ENCODE peak calls at places on chromosomes 12 and 14, in seven cellular contexts. I, B, Z, S, U, M and X are unnamed samples.

GRCh38 chr14:32939254-32940065 is 781 bp downstream of the NPAS3 start:
- DNase-seq in I (no peak), Z (peak; percentile 63), U (peak; percentile 66), B (peak; percentile 39), S (peak; percentile 87), M (no peak), X (peak; percentile 89)

GRCh38 chr14:93759781-93760307 is 28.4 kb downstream of the PRIMA1 start:
- DNase-seq in Z (no peak), S (no peak), B (peak; percentile 58), I (no peak), M (peak; percentile 67), U (no peak), X (no peak)

GRCh38 chr12:92270501-92270900 is 124.9 kb upstream of the BTG1 start:
- DNase-seq in S (no peak), U (no peak), Z (no peak), M (no peak), I (no peak), B (no peak), X (no peak)

GRCh38 chr12:75790219-75790618 is 241.4 kb downstream of the PHLDA1 start:
- DNase-seq in M (no peak), B (no peak), S (no peak), I (peak; percentile 88), U (no peak), Z (peak; percentile 35), X (no peak)

GRCh38 chr12:124968656-124969055 is 20.3 kb downstream of the DHX37 start:
- DNase-seq in M (no peak), Z (no peak), U (no peak), I (no peak), B (no peak), S (no peak), X (peak; percentile 40)

GRCh38 chr12:52191841-52192791 is at the start of gene KRT80:
- DNase-seq in U (peak; percentile 88), I (peak; percentile 97), M (peak; percentile 93), S (peak; percentile 98), Z (peak; percentile 99), B (peak; percentile 76), X (peak; percentile 64)

GRCh38 chr14:54715244-54715643 is 148.3 kb downstream of the SAMD4A start:
- DNase-seq in U (no peak), I (peak; percentile 55), Z (peak; percentile 65), B (no peak), S (no peak), M (no peak), X (no peak)

GRCh38 chr12:121532503-121533390 is 48.1 kb downstream of the KDM2B start:
- DNase-seq in M (no peak), S (no peak), B (no peak), Z (no peak), I (no peak), U (no peak), X (no peak)

GRCh38 chr12:202081-202731 is 11.8 kb downstream of the SLC6A12 start:
- DNase-seq in S (no peak), B (no peak), I (no peak), U (no peak), Z (peak; percentile 5), M (no peak), X (peak; percentile 90)

GRCh38 chr12:84874125-84874824 is 38.3 kb downstream of the SLC6A15 start:
- DNase-seq in I (peak; percentile 61), M (no peak), S (no peak), U (no peak), B (no peak), Z (peak; percentile 81), X (peak; percentile 8)

GRCh38 chr12:110345176-110345651 is 58.3 kb downstream of the ANAPC7 start:
- DNase-seq in B (no peak), M (peak; percentile 54), S (no peak), Z (peak; percentile 98), I (peak; percentile 99), U (no peak), X (no peak)

GRCh38 chr14:92421756-92422155 is 91.8 kb upstream of the RIN3 start:
- DNase-seq in M (no peak), I (no peak), S (no peak), U (no peak), Z (no peak), B (no peak), X (no peak)

GRCh38 chr12:49283541-49284429 is 11.2 kb upstream of the PRPH start:
- DNase-seq in B (peak; percentile 37), S (peak; percentile 40), Z (no peak), M (no peak), I (no peak), U (no peak), X (peak; percentile 72)

GRCh38 chr12:110931315-110931728 is 10.9 kb upstream of the MYL2 start:
- DNase-seq in I (no peak), U (no peak), S (no peak), M (peak; percentile 62), B (no peak), Z (no peak), X (no peak)

GRCh38 chr14:65100905-65101541 is 1.3 kb downstream of the MAX start:
- DNase-seq in B (no peak), Z (no peak), M (no peak), S (no peak), I (peak; percentile 13), U (no peak), X (no peak)

GRCh38 chr14:22314183-22314820 is 274.7 kb downstream of the DAD1 start:
- DNase-seq in S (no peak), M (no peak), B (peak; percentile 30), U (no peak), I (peak; percentile 63), Z (peak; percentile 88), X (peak; percentile 47)

GRCh38 chr12:75603475-75603874 is 92.1 kb upstream of the KRR1 start:
- DNase-seq in B (no peak), M (no peak), I (no peak), U (no peak), S (no peak), Z (no peak), X (no peak)

GRCh38 chr14:92886337-92886736 is 36.6 kb upstream of the CHGA start:
- DNase-seq in S (no peak), U (no peak), B (peak; percentile 86), Z (no peak), I (no peak), M (no peak), X (no peak)

GRCh38 chr12:123942277-123942653 is 30.4 kb downstream of the CCDC92 start:
- DNase-seq in S (no peak), Z (peak; percentile 90), I (peak; percentile 7), U (no peak), B (no peak), M (no peak), X (no peak)

GRCh38 chr12:123939716-123940626 is 32.7 kb downstream of the CCDC92 start:
- DNase-seq in Z (no peak), U (no peak), B (no peak), S (no peak), M (no peak), I (no peak), X (peak; percentile 26)

GRCh38 chr12:123941000-123941399 is 31.6 kb downstream of the CCDC92 start:
- DNase-seq in M (no peak), Z (no peak), B (no peak), I (no peak), S (no peak), U (no peak), X (peak; percentile 34)

GRCh38 chr12:123941485-123942276 is 30.9 kb downstream of the CCDC92 start:
- DNase-seq in U (no peak), Z (no peak), I (no peak), B (no peak), S (no peak), M (no peak), X (no peak)

GRCh38 chr12:123940627-123940966 is 32.0 kb downstream of the CCDC92 start:
- DNase-seq in S (no peak), M (no peak), Z (no peak), U (no peak), B (no peak), I (no peak), X (peak; percentile 32)
- H3K36me3 ChIP-seq in S (peaks cover 25% of the 10 kb centered on the region), M (peaks cover 51% of the 10 kb centered on the region), Z (peaks cover 8% of the 10 kb centered on the region), U (no peaks in the 10 kb centered on the region), B (no peaks in the 10 kb centered on the region), I (peaks cover 6% of the 10 kb centered on the region), X (no peaks in the 10 kb centered on the region)

GRCh38 chr14:103695331-103696026 is 19.8 kb downstream of the XRCC3 start:
- DNase-seq in U (no peak), M (no peak), Z (no peak), B (no peak), I (no peak), S (peak; percentile 42), X (peak; percentile 63)
- H3K36me3 ChIP-seq in U (no peaks in the 10 kb centered on the region), M (peaks cover 53% of the 10 kb centered on the region), Z (peaks cover 36% of the 10 kb centered on the region), B (peaks cover 62% of the 10 kb centered on the region), I (peaks cover 40% of the 10 kb centered on the region), S (peaks cover 14% of the 10 kb centered on the region), X (peaks cover 12% of the 10 kb centered on the region)

GRCh38 chr12:103944964-103945363 is 14.8 kb downstream of the HSP90B1 start:
- DNase-seq in U (no peak), B (no peak), M (no peak), Z (peak; percentile 41), I (no peak), S (no peak), X (no peak)
- H3K36me3 ChIP-seq in U (peaks cover 7% of the 10 kb centered on the region), B (peaks cover 98% of the 10 kb centered on the region), M (peaks cover 97% of the 10 kb centered on the region), Z (peaks cover 96% of the 10 kb centered on the region), I (peaks cover 27% of the 10 kb centered on the region), S (peaks cover 95% of the 10 kb centered on the region), X (peaks cover 61% of the 10 kb centered on the region)

GRCh38 chr12:112961536-112961935 is 16.8 kb upstream of the OAS2 start:
- DNase-seq in Z (no peak), M (no peak), I (no peak), S (no peak), B (no peak), U (no peak), X (no peak)

GRCh38 chr12:112964067-112964670 is 14.2 kb upstream of the OAS2 start:
- DNase-seq in I (no peak), S (no peak), U (no peak), Z (no peak), B (no peak), M (no peak), X (no peak)

GRCh38 chr12:112963227-112963861 is 15.0 kb upstream of the OAS2 start:
- DNase-seq in U (no peak), B (no peak), S (no peak), I (no peak), M (no peak), Z (no peak), X (no peak)

GRCh38 chr12:112961074-112961473 is 17.2 kb upstream of the OAS2 start:
- DNase-seq in B (no peak), I (no peak), S (no peak), U (no peak), M (no peak), Z (no peak), X (peak; percentile 52)

GRCh38 chr12:112962561-112962960 is 15.8 kb upstream of the OAS2 start:
- DNase-seq in Z (no peak), U (no peak), M (peak; percentile 44), S (no peak), B (no peak), I (no peak), X (no peak)
- H3K36me3 ChIP-seq in Z (peaks cover 8% of the 10 kb centered on the region), U (no peaks in the 10 kb centered on the region), M (peaks cover 22% of the 10 kb centered on the region), S (peaks cover 7% of the 10 kb centered on the region), B (peaks cover 81% of the 10 kb centered on the region), I (no peaks in the 10 kb centered on the region), X (no peaks in the 10 kb centered on the region)

GRCh38 chr12:113942209-113942608 is 23.9 kb downstream of the RBM19 start:
- DNase-seq in M (no peak), Z (no peak), B (no peak), I (no peak), S (no peak), U (no peak), X (no peak)
- H3K36me3 ChIP-seq in M (peaks cover 82% of the 10 kb centered on the region), Z (peaks cover 38% of the 10 kb centered on the region), B (peaks cover 71% of the 10 kb centered on the region), I (peaks cover 21% of the 10 kb centered on the region), S (peaks cover 61% of the 10 kb centered on the region), U (no peaks in the 10 kb centered on the region), X (peaks cover 28% of the 10 kb centered on the region)